ENCODE peak calls at places on chromosome 15, in four cellular contexts. R is transverse colon, P is SJSA1, J is upper lobe of left lung. O is an unnamed sample.
A peak's percentile ranks its signal among the peaks of the same experiment; 100 is the strongest.

GRCh38 chr15:82647045-82647834 is at the start of gene CPEB1:
- DNase-seq in J (no peak), R (peak; percentile 42), P (peak; percentile 12), O (no peak)

GRCh38 chr15:46127361-46127874 is 492.6 kb downstream of the SQOR start:
- DNase-seq in R (no peak), P (peak; percentile 63), J (no peak), O (no peak)

GRCh38 chr15:22884344-22884743 is 45.9 kb downstream of the NIPA2 start:
- DNase-seq in R (no peak), J (no peak), P (peak; percentile 57), O (no peak)

GRCh38 chr15:48645558-48646330 is at the start of gene FBN1:
- DNase-seq in P (peak; percentile 95), R (peak; percentile 32), J (peak; percentile 24), O (no peak)

GRCh38 chr15:34951993-34952392 is 17.5 kb downstream of the AQR start:
- DNase-seq in P (no peak), R (no peak), J (no peak), O (no peak)

GRCh38 chr15:68330911-68331310 is 53.4 kb downstream of the FEM1B start:
- DNase-seq in R (no peak), J (no peak), P (no peak), O (no peak)

GRCh38 chr15:45185903-45186770 is 1.6 kb downstream of the SHF start:
- DNase-seq in R (no peak), P (no peak), J (no peak), O (no peak)

GRCh38 chr15:68352401-68353062 is 75.0 kb downstream of the FEM1B start:
- DNase-seq in P (peak; percentile 92), J (peak; percentile 56), R (peak; percentile 23), O (no peak)

GRCh38 chr15:45637552-45638033 is 2.8 kb downstream of the SQOR start:
- DNase-seq in R (peak; percentile 71), J (peak; percentile 63), P (peak; percentile 56), O (no peak)

GRCh38 chr15:49131403-49131802 is 24.0 kb downstream of the COPS2 start:
- DNase-seq in P (no peak), J (no peak), R (no peak), O (no peak)

GRCh38 chr15:97902140-97902780 is 58.2 kb upstream of the ARRDC4 start:
- DNase-seq in R (no peak), J (no peak), P (no peak), O (no peak)

GRCh38 chr15:89649716-89650115 is 5.6 kb downstream of the KIF7 start:
- DNase-seq in P (no peak), J (no peak), R (no peak), O (no peak)

GRCh38 chr15:31360843-31361763 is 34.5 kb downstream of the KLF13 start:
- DNase-seq in R (peak; percentile 81), J (peak; percentile 85), P (no peak), O (no peak)

GRCh38 chr15:50107591-50108408 is 11.2 kb downstream of the ATP8B4 start:
- DNase-seq in P (no peak), J (peak; percentile 70), R (no peak), O (no peak)

GRCh38 chr15:91055548-91056331 is 33.3 kb upstream of the VPS33B start:
- DNase-seq in P (peak; percentile 59), J (peak; percentile 43), R (peak; percentile 57), O (peak; percentile 75)

GRCh38 chr15:78210349-78210717 is 24.0 kb downstream of the ACSBG1 start:
- DNase-seq in R (no peak), J (no peak), P (no peak), O (no peak)

GRCh38 chr15:65796610-65797012 is 4.5 kb upstream of the DENND4A start:
- DNase-seq in P (no peak), R (no peak), J (no peak), O (no peak)
- H3K27ac ChIP-seq in P (no peak overlapping the region), R (no peak overlapping the region), J (no peak overlapping the region), O (no peak overlapping the region)

DNA sequence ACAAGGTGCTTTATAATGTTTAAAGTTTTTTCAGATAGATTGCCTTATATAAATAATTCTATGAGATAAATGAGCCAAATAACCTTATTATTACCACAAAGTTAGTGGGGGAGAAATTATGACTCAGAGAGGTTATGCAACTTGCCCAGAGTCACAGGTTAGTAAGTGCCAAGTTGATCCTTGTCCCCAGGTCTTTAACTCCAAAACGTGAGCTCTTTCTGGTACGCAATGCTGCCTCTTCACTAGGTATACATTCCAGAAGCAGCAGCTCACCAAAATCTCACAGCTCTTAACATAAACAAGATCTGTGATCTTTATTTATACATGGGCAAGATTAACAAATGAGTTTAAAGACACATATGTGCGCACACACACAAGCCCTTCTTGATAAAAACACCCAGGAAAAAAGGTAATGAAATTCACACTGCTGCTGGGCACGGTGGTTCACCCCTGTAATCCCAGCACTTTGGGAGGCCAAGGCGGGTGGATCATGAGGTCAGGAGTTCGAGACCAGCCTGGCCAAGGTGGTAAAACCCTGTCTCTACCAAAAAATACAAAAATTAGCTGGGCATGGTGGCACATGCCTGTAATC is 59.8 kb upstream of the NR2F2 start:
- DNase-seq in R (no peak), J (no peak), P (peak; percentile 56), O (no peak)
- H3K27ac ChIP-seq in R (no peak overlapping the region), J (no peak overlapping the region), P (peak overlapping the region; percentile 21), O (no peak overlapping the region)

DNA sequence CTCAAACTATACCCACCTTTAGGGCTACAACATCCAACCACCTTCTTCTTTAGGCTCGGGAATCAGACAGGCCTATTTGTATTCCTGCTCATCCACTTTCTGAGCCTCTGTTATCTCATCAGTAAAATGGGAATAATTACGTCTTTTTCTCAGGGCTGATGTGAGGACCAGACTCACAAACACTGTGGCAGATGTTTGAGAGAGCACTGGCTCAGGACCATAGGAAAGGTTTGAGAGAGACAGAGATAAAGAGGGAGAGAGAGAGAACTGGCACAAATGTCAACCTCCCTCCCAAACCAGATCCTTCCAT is 4.8 kb upstream of the DAPK2 start:
- DNase-seq in J (no peak), P (no peak), R (no peak), O (no peak)
- H3K27ac ChIP-seq in J (no peak overlapping the region), P (no peak overlapping the region), R (no peak overlapping the region), O (no peak overlapping the region)

GRCh38 chr15:58473720-58474119 is 41.9 kb downstream of the LIPC start:
- DNase-seq in R (no peak), P (peak; percentile 76), J (no peak), O (no peak)

GRCh38 chr15:58476525-58477162 is 44.9 kb downstream of the LIPC start:
- DNase-seq in P (no peak), J (no peak), R (no peak), O (no peak)

GRCh38 chr15:58475573-58476524 is 44.1 kb downstream of the LIPC start:
- DNase-seq in J (peak; percentile 56), R (no peak), P (peak; percentile 24), O (no peak)

GRCh38 chr15:58472821-58473581 is 41.2 kb downstream of the LIPC start:
- DNase-seq in P (peak; percentile 65), R (no peak), J (no peak), O (no peak)

DNA sequence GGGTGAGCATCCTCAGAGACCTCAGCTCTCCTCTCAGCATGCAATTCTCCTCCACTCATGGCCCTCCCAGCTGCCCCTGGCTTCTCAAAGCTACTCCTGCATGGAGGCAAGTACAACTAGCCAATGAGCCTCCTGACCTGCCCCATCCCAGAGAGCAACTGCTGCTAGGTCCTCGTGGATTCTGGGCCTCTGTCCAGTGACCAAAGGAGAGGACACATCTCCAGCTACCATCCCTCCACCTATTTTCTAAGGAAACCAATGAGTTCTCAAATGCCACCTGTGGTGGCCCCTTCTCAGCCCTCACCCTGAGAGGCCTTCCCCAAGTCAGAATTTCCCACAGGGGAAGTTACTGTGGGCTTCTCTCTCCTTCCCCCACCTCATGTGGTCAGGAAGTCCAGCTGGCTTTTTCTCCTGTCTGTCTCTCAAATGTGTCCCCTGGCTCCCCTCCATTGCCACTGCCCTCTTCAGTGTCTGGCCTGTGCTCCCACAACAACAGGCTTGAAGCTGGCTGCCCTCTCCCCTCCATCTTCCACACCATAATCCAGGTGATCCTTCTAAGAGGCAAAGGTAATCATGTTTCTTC is 43.0 kb downstream of the LIPC start:
- DNase-seq in P (no peak), J (no peak), R (no peak), O (no peak)
- H3K27ac ChIP-seq in P (peak overlapping the region; percentile 24), J (no peak overlapping the region), R (no peak overlapping the region), O (no peak overlapping the region)

GRCh38 chr15:99097441-99098410 is 7.2 kb upstream of the SYNM start:
- DNase-seq in R (no peak), J (no peak), P (no peak), O (no peak)
- H3K27ac ChIP-seq in R (no peak overlapping the region), J (no peak overlapping the region), P (no peak overlapping the region), O (no peak overlapping the region)

GRCh38 chr15:25695875-25696760 is 167.0 kb downstream of the ATP10A start:
- DNase-seq in R (no peak), P (no peak), J (no peak), O (no peak)

GRCh38 chr15:25694238-25694584 is 168.9 kb downstream of the ATP10A start:
- DNase-seq in R (no peak), J (no peak), P (no peak), O (no peak)

GRCh38 chr15:25693321-25694237 is 169.5 kb downstream of the ATP10A start:
- DNase-seq in R (no peak), P (peak; percentile 43), J (no peak), O (no peak)

GRCh38 chr15:25697586-25697985 is 165.5 kb downstream of the ATP10A start:
- DNase-seq in R (no peak), P (no peak), J (no peak), O (no peak)

GRCh38 chr15:25694823-25695312 is 168.3 kb downstream of the ATP10A start:
- DNase-seq in R (no peak), J (no peak), P (no peak), O (no peak)
- H3K27ac ChIP-seq in R (no peak overlapping the region), J (no peak overlapping the region), P (no peak overlapping the region), O (no peak overlapping the region)

GRCh38 chr15:65285291-65286068 is 1.2 kb downstream of the PARP16 start:
- DNase-seq in P (peak; percentile 20), J (no peak), R (no peak), O (no peak)
- H3K27ac ChIP-seq in P (no peak overlapping the region), J (no peak overlapping the region), R (peak overlapping the region; percentile 95), O (no peak overlapping the region)